ENCODE peak calls at places on chromosomes 2 and 18, in six cellular contexts. X, J, L, Y, O and U are unnamed samples. For H3K79me2, the result is how much of the 10 kb centered on the place peaks cover.

GRCh38 chr18:9971313-9971920 is 57.6 kb downstream of the VAPA start:
- DNase-seq in Y (peak), L (peak), J (peak), X (peak), O (peak), U (peak)

GRCh38 chr2:119579457-119580295 is 35.4 kb downstream of the CFAP221 start:
- DNase-seq in X (peak), Y (no peak), J (no peak), O (no peak), L (no peak), U (peak)

GRCh38 chr2:240596491-240596931 is 10.0 kb downstream of the CAPN10 start:
- DNase-seq in X (no peak), Y (no peak), O (no peak), L (no peak), J (no peak), U (no peak)

GRCh38 chr2:18440777-18441176 is 119.7 kb downstream of the RDH14 start:
- DNase-seq in J (no peak), O (no peak), X (no peak), L (no peak), Y (no peak), U (no peak)

GRCh38 chr2:71496156-71496770 is 42.9 kb downstream of the DYSF start:
- DNase-seq in L (no peak), X (no peak), Y (no peak), O (no peak), J (no peak), U (no peak)

GRCh38 chr2:190910341-190911136 is 29.9 kb downstream of the GLS start:
- DNase-seq in L (no peak), Y (no peak), J (no peak), O (peak), X (no peak), U (no peak)

GRCh38 chr18:12628706-12629702 is 28.9 kb downstream of the SPIRE1 start:
- DNase-seq in J (no peak), L (no peak), X (no peak), Y (no peak), O (peak), U (no peak)

GRCh38 chr2:88059979-88060906 is 4.7 kb upstream of the KRCC1 start:
- DNase-seq in X (peak), Y (no peak), L (peak), O (peak), J (peak), U (peak)

GRCh38 chr2:239113592-239113991 is 265.7 kb downstream of the TWIST2 start:
- DNase-seq in X (no peak), L (no peak), J (no peak), Y (no peak), O (no peak), U (no peak)

GRCh38 chr2:145777297-145777696 is 1257.4 kb upstream of the ZEB2 start:
- DNase-seq in Y (no peak), J (no peak), X (peak), L (no peak), O (no peak), U (peak)

GRCh38 chr18:3604626-3605408 is 154.8 kb downstream of the TGIF1 start:
- DNase-seq in O (peak), Y (no peak), J (peak), X (peak), L (peak), U (peak)

GRCh38 chr2:169365093-169365483 is 2.8 kb upstream of the LRP2 start:
- DNase-seq in J (peak), X (no peak), O (no peak), L (no peak), Y (no peak), U (no peak)

GRCh38 chr2:188975497-188976102 is 1.4 kb downstream of the COL3A1 start:
- DNase-seq in L (no peak), X (no peak), J (no peak), Y (no peak), O (no peak), U (peak)

GRCh38 chr2:110818767-110819481 is 86.6 kb downstream of the ACOXL start:
- DNase-seq in L (no peak), O (no peak), J (peak), Y (no peak), X (no peak), U (no peak)

GRCh38 chr2:15660491-15661294 is 69.0 kb downstream of the DDX1 start:
- DNase-seq in J (no peak), Y (no peak), L (no peak), X (no peak), O (no peak), U (no peak)

GRCh38 chr18:50947899-50948298 is 19.9 kb upstream of the ELAC1 start:
- DNase-seq in X (no peak), L (no peak), O (no peak), J (no peak), Y (no peak), U (no peak)

GRCh38 chr2:224946911-224947310 is 95.4 kb downstream of the DOCK10 start:
- DNase-seq in X (no peak), Y (no peak), O (peak), L (no peak), J (peak), U (no peak)

GRCh38 chr18:75211721-75212625 is 1.4 kb downstream of the TSHZ1 start:
- DNase-seq in L (peak), X (peak), Y (no peak), O (peak), J (peak), U (peak)

GRCh38 chr18:33833847-33834246 is 255.8 kb downstream of the ASXL3 start:
- DNase-seq in X (no peak), J (peak), O (no peak), Y (no peak), L (no peak), U (no peak)

GRCh38 chr2:102129082-102129481 is 13.5 kb upstream of the IL1R1 start:
- DNase-seq in L (no peak), O (no peak), X (no peak), Y (no peak), J (no peak), U (no peak)

GRCh38 chr2:166057363-166058169 is 70.3 kb downstream of the SCN1A start:
- DNase-seq in L (peak), J (peak), X (peak), O (peak), Y (no peak), U (peak)

GRCh38 chr18:56977284-56977683 is 169.6 kb upstream of the BOD1L2 start:
- DNase-seq in J (no peak), X (no peak), Y (no peak), L (peak), O (no peak), U (no peak)

GRCh38 chr18:49655266-49656097 is 93.6 kb downstream of the LIPG start:
- DNase-seq in Y (no peak), O (no peak), J (no peak), L (no peak), X (no peak), U (no peak)

GRCh38 chr18:2960983-2961696 is 51.8 kb downstream of the LPIN2 start:
- DNase-seq in L (no peak), O (no peak), X (no peak), J (peak), Y (no peak), U (no peak)

GRCh38 chr18:10142056-10142455 is 228.2 kb downstream of the VAPA start:
- DNase-seq in L (no peak), X (no peak), J (no peak), Y (no peak), O (peak), U (no peak)

GRCh38 chr18:49025767-49026500 is 75.2 kb upstream of the SMAD7 start:
- DNase-seq in J (no peak), O (no peak), X (no peak), Y (no peak), L (no peak), U (peak)

GRCh38 chr2:12555012-12555645 is 161.6 kb upstream of the TRIB2 start:
- DNase-seq in O (peak), X (no peak), L (peak), Y (no peak), J (no peak), U (peak)

GRCh38 chr2:195658541-195658890 is 1.5 kb downstream of the SLC39A10 start:
- DNase-seq in J (no peak), L (no peak), Y (no peak), X (peak), O (peak), U (peak)

GRCh38 chr2:73110622-73111299 is 2.0 kb downstream of the RAB11FIP5 start:
- DNase-seq in J (no peak), O (peak), X (no peak), L (no peak), Y (no peak), U (no peak)

GRCh38 chr18:73151086-73151485 is 283.3 kb upstream of the NETO1 start:
- DNase-seq in O (no peak), X (no peak), Y (no peak), J (no peak), L (no peak), U (no peak)

GRCh38 chr2:70645733-70646420 is 92.3 kb upstream of the TGFA start:
- DNase-seq in J (peak), Y (no peak), L (peak), O (no peak), X (peak), U (no peak)

GRCh38 chr2:237201461-237202287 is 116.0 kb downstream of the COPS8 start:
- DNase-seq in Y (no peak), J (no peak), L (no peak), O (no peak), X (peak), U (peak)

GRCh38 chr2:237198144-237198900 is 112.6 kb downstream of the COPS8 start:
- DNase-seq in Y (no peak), X (no peak), J (no peak), O (no peak), L (no peak), U (no peak)

GRCh38 chr2:237199082-237199481 is 113.4 kb downstream of the COPS8 start:
- DNase-seq in O (no peak), L (no peak), X (no peak), J (no peak), Y (no peak), U (no peak)

GRCh38 chr2:237200462-237200861 is 114.8 kb downstream of the COPS8 start:
- DNase-seq in Y (no peak), L (no peak), J (no peak), X (no peak), O (no peak), U (no peak)

GRCh38 chr2:237199577-237199976 is 113.9 kb downstream of the COPS8 start:
- DNase-seq in Y (no peak), J (peak), X (no peak), O (no peak), L (no peak), U (no peak)
- H3K27ac ChIP-seq in Y (no peak), J (no peak), X (no peak), O (no peak), L (no peak), U (peak)

DNA sequence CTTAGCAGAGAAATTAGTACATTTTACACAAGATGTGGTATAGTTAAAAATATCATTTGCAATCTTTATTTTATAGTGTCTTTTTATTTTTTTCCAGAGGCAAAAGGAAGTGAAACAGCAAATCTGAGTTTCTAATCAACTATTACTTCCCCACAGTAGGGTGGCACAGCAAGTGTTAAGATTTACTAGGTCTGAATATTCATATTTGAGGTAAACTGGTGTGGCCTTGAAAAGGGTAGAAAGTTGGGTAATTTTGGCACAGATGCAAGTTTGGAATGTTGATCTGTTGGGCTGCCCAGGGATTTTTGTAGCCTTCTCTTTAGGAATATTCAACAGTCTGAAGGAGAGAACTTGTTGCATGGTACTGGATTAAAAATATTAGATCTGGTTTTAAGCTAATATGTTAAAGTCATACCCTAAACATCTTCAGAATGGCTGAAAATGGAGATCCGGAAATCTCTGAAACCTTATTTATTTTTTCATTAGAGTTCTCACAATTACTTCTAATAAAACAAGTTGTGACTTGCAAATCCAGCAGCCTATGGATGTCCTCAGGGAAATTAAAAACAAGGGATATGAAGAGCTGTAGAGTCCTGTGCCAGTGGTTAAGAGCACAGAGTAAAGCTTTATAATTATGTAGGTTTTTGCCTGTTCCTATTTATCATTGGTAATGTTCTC is 10.8 kb downstream of the TANK start:
- DNase-seq in X (peak), L (no peak), J (peak), O (no peak), Y (no peak), U (no peak)
- H3K79me2 ChIP-seq in X (half or more), L (under half), J (under half), O (under half), Y (under half), U (half or more)

GRCh38 chr2:232333361-232334135 is 45.0 kb upstream of the ALPP start:
- DNase-seq in L (peak), J (peak), X (peak), O (peak), Y (no peak), U (no peak)

GRCh38 chr2:232336241-232336736 is 42.3 kb upstream of the ALPP start:
- DNase-seq in Y (no peak), J (no peak), L (no peak), X (no peak), O (no peak), U (no peak)

GRCh38 chr2:232338759-232339106 is 39.8 kb upstream of the ALPP start:
- DNase-seq in L (no peak), X (no peak), Y (no peak), J (no peak), O (no peak), U (no peak)

GRCh38 chr2:232336956-232337700 is 41.4 kb upstream of the ALPP start:
- DNase-seq in O (no peak), J (no peak), L (no peak), X (no peak), Y (no peak), U (no peak)

GRCh38 chr2:232335859-232336215 is 42.7 kb upstream of the ALPP start:
- DNase-seq in O (no peak), X (no peak), J (no peak), L (no peak), Y (no peak), U (no peak)
- H3K27ac ChIP-seq in O (no peak), X (no peak), J (no peak), L (no peak), Y (no peak), U (no peak)

DNA sequence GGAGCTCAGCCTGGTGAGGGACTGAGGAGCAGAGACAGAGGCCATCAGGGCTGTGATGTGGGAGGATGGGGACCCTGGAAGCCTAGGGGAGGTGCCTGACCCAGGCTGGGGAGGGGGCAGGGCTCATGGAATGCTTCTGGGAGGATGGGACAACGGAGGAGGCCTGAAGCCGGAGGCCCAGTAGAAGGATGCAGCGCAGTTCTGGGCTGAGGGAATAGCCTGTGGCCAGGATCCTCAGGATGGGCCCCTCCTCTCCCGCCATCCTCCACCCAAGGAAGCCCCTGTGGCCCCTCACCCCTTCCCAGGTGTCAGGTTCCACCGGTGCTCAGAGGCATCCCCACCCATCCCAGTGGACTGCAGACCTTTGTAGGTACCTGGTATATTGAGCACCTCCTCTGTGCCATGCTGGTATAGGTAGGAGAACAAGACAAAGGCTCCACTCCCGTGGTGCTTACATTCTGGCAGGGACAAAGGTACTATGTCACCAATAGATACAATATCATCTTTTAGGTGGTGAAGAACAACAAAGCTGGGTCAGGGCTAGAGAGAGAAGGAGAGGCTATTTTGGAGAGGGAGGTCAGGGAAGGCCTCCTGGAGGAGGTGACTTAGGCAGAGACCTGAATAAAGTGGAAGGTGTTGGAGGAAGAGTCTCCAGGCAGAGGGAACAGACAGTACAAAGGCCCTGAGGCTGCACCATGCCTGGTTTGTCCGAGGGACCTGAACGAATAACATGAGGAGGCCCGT is 2.7 kb downstream of the ZAP70 start:
- DNase-seq in J (no peak), X (no peak), L (no peak), O (no peak), Y (no peak), U (no peak)
- H3K79me2 ChIP-seq in J (under half), X (under half), L (under half), O (under half), Y (under half), U (under half)

GRCh38 chr2:64345998-64346397 is 108.0 kb upstream of the LGALSL start:
- DNase-seq in L (no peak), J (no peak), O (no peak), X (no peak), Y (no peak), U (no peak)
- H3K27ac ChIP-seq in L (no peak), J (no peak), O (no peak), X (no peak), Y (no peak), U (no peak)

DNA sequence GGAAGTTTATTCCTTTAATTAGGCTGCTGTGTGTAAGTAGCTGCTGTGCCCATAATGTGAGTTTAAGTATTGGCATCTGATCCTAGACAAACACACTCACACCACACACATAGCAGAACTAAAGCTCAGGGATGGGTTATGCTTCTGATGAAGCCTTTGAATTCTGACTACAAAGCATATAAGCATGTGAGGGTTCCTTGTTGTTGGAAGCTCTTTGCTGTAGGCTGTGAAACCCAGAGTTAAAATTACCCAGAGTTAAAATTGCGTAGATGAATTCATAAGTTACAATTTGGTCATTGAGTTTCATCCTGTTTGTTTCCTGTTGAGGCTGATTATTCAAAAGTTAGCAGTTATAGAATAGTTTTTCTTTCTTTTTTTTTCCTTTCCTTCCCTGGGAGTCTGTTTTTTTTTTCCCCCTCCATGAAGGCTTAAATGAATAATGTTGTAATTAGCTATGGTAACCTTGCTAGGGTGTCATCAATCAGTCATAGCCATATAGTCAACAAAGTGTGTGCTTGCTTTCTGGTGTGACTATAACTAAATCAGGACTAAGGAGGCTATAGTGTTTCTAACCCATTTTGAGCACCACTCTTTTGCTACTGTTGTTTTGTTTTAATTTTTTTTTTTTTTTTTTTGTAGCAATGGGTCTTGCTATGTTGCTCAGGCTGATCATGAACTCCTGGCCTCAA is 426.1 kb downstream of the PARD3B start:
- DNase-seq in Y (no peak), J (no peak), L (no peak), X (no peak), O (peak), U (no peak)
- H3K79me2 ChIP-seq in Y (under half), J (under half), L (under half), X (under half), O (under half), U (under half)

GRCh38 chr18:62458868-62459716 is 63.7 kb upstream of the ZCCHC2 start:
- DNase-seq in Y (no peak), X (no peak), L (no peak), O (no peak), J (no peak), U (no peak)
- H3K27ac ChIP-seq in Y (no peak), X (peak), L (no peak), O (no peak), J (no peak), U (no peak)